ENCODE peak calls at places on chromosomes 1 and 21, in seven cellular contexts. W is K562, O is SK-N-SH, E is sigmoid colon, Y is spleen, H is H1, Z is vagina. L is an unnamed sample.
A peak's percentile ranks its signal among the peaks of the same experiment; 100 is the strongest.

GRCh38 chr1:16720403-16721223 is 19.7 kb upstream of the RNU1-4 start:
- DNase-seq in Z (peak; percentile 98), O (peak; percentile 25), Y (peak; percentile 71), E (peak; percentile 65), H (no peak), W (peak; percentile 17), L (no peak)

GRCh38 chr1:4637616-4638346 is 16.6 kb upstream of the AJAP1 start:
- DNase-seq in O (no peak), Y (peak; percentile 38), H (no peak), Z (no peak), E (no peak), W (no peak), L (no peak)

GRCh38 chr1:6287029-6287428 is 26.1 kb upstream of the GPR153 start:
- DNase-seq in Y (no peak), H (no peak), Z (no peak), O (no peak), W (no peak), E (no peak), L (no peak)

GRCh38 chr1:24120965-24121364 is 9.0 kb upstream of the MYOM3 start:
- DNase-seq in E (no peak), H (no peak), O (no peak), Y (no peak), W (no peak), Z (no peak), L (no peak)

GRCh38 chr1:204994086-204994862 is 48.7 kb upstream of the CNTN2 start:
- DNase-seq in E (no peak), H (no peak), Y (no peak), Z (no peak), O (no peak), W (no peak), L (no peak)

GRCh38 chr1:176032040-176032645 is 174.9 kb downstream of the COP1 start:
- DNase-seq in E (no peak), O (no peak), W (no peak), Y (no peak), Z (no peak), H (no peak), L (no peak)

GRCh38 chr1:161499099-161500078 is 5.9 kb upstream of the FCGR2A start:
- DNase-seq in W (no peak), Z (no peak), Y (no peak), H (no peak), E (no peak), O (no peak), L (no peak)

GRCh38 chr1:246792603-246793002 is 68.4 kb downstream of the SCCPDH start:
- DNase-seq in Z (no peak), E (no peak), Y (no peak), W (no peak), O (no peak), H (no peak), L (no peak)

GRCh38 chr21:26806734-26807372 is 38.4 kb downstream of the ADAMTS1 start:
- DNase-seq in Z (no peak), W (no peak), E (no peak), H (no peak), O (no peak), Y (no peak), L (no peak)

GRCh38 chr1:58804853-58805252 is 21.0 kb upstream of the JUN start:
- DNase-seq in Z (no peak), O (no peak), E (no peak), H (no peak), Y (no peak), W (no peak), L (peak; percentile 29)

GRCh38 chr1:155173478-155174333 is at the start of gene TRIM46:
- DNase-seq in Y (peak; percentile 89), O (peak; percentile 91), E (peak; percentile 60), W (peak; percentile 69), H (no peak), Z (peak; percentile 91), L (peak; percentile 85)

GRCh38 chr1:118788372-118788955 is 199.7 kb downstream of the TBX15 start:
- DNase-seq in W (no peak), H (no peak), O (no peak), E (no peak), Y (no peak), Z (no peak), L (no peak)

GRCh38 chr1:175080030-175080429 is 12.4 kb downstream of the TNN start:
- DNase-seq in Y (no peak), E (no peak), Z (no peak), O (no peak), W (no peak), H (no peak), L (no peak)

GRCh38 chr1:193190096-193190744 is 3.8 kb upstream of the B3GALT2 start:
- DNase-seq in W (no peak), Y (no peak), E (no peak), Z (no peak), O (no peak), H (no peak), L (no peak)

GRCh38 chr1:14872762-14873161 is 274.3 kb downstream of the KAZN start:
- DNase-seq in Z (no peak), O (no peak), E (no peak), W (no peak), Y (no peak), H (no peak), L (no peak)

GRCh38 chr21:44094832-44095231 is 12.4 kb upstream of the PWP2 start:
- DNase-seq in E (no peak), H (no peak), O (no peak), Y (no peak), W (no peak), Z (no peak), L (no peak)

GRCh38 chr1:110040548-110040947 is 6.1 kb downstream of the STRIP1 start:
- DNase-seq in Z (no peak), E (no peak), W (no peak), Y (peak; percentile 44), O (no peak), H (no peak), L (no peak)

GRCh38 chr1:205543351-205544305 is 39.2 kb downstream of the CDK18 start:
- DNase-seq in E (peak; percentile 84), H (peak; percentile 50), Z (peak; percentile 96), W (peak; percentile 39), Y (peak; percentile 84), O (peak; percentile 78), L (peak; percentile 95)

GRCh38 chr1:230109871-230110667 is 43.0 kb downstream of the GALNT2 start:
- DNase-seq in W (no peak), O (peak; percentile 60), Y (peak; percentile 85), Z (no peak), H (no peak), E (peak; percentile 73), L (no peak)

GRCh38 chr1:230110971-230111370 is 43.9 kb downstream of the GALNT2 start:
- DNase-seq in O (no peak), H (no peak), Z (no peak), W (no peak), E (no peak), Y (no peak), L (no peak)

GRCh38 chr1:230108580-230108979 is 41.5 kb downstream of the GALNT2 start:
- DNase-seq in H (no peak), W (no peak), Y (no peak), Z (no peak), E (peak; percentile 20), O (no peak), L (no peak)

GRCh38 chr1:230107941-230108340 is 40.9 kb downstream of the GALNT2 start:
- DNase-seq in Z (no peak), O (no peak), H (no peak), W (no peak), Y (no peak), E (no peak), L (no peak)

GRCh38 chr1:230109066-230109465 is 42.0 kb downstream of the GALNT2 start:
- DNase-seq in Z (no peak), Y (no peak), O (no peak), H (no peak), W (no peak), E (no peak), L (no peak)
- TF ChIP-seq POLR2AphosphoS5 in Z (no peak), Y (no peak), O (no peak), H (no peak), W (no peak), E (no peak), L (no peak)

GRCh38 chr1:2381741-2382620 is 9.4 kb downstream of the MORN1 start:
- DNase-seq in Z (no peak), O (peak; percentile 98), W (peak; percentile 93), E (peak; percentile 93), H (peak; percentile 39), Y (peak; percentile 95), L (peak; percentile 89)
- TF ChIP-seq POLR2AphosphoS5 in Z (peak; percentile 49), O (no peak), W (no peak), E (no peak), H (no peak), Y (peak; percentile 79), L (no peak)

DNA sequence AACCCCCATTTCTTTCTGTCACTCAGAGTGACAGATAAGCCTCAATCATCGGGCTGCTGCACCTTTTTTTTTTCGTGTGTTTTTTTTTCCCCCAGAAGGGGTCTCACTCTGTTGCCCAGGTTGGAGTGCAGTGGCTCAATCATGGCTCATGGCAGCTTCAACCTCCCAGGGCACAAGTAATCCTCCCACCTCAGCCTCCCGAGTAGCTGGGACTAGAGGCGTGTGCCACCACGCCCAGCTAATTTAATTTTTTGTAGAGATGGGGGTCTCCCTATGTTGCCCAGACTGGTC is 1.2 kb upstream of the TMPRSS2 start:
- DNase-seq in O (no peak), H (no peak), W (no peak), Y (no peak), Z (no peak), E (no peak), L (no peak)
- TF ChIP-seq POLR2AphosphoS5 in O (no peak), H (no peak), W (no peak), Y (no peak), Z (no peak), E (no peak), L (no peak)

DNA sequence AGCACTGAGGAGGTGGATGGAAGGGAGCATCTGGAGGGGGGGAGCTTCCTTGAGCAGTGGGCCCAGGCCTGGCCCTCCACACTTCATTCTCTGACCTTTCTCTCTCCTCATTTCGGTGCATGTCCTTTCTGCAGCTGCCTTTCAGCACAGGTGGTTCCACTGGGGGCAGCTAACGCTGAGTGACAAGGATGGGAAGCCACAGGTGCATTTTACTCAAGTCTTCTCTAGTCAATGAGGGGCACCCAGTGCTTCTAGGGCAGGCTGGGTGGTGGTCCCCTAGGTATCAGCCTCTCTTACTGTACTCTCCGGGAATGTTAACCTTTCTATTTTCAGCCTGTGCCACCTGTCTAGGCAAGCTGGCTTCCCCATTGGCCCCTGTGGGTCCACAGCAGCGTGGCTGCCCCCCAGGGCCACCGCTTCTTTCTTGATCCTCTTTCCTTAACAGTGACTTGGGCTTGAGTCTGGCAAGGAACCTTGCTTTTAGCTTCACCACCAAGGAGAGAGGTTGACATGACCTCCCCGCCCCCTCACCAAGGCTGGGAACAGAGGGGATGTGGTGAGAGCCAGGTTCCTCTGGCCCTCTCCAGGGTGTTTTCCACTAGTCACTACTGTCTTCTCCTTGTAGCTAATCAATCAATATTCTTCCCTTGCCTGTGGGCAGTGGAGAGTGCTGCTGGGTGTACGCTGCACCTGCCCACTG is 43.2 kb downstream of the YARS1 start:
- DNase-seq in Y (no peak), Z (no peak), W (peak; percentile 35), H (no peak), E (no peak), O (no peak), L (no peak)
- TF ChIP-seq POLR2AphosphoS5 in Y (peak; percentile 16), Z (no peak), W (peak; percentile 53), H (peak; percentile 63), E (no peak), O (no peak), L (peak; percentile 62)